ENCODE peak calls at places on chromosomes 4 and X, in ten cellular contexts. One of them, this sample, is unnamed.

GRCh38 chr4:113971706-113972360 is 7.6 kb downstream of the ARSJ start:
- DNase-seq in AG20443: peak
- DNase-seq in HT-29: peak
- DNase-seq in WTC11: no peak
- DNase-seq in MG63: no peak
- DNase-seq in HL-60: no peak
- DNase-seq in thoracic aorta: no peak
- DNase-seq in anterior cingulate cortex: no peak
- DNase-seq in SW 1271: no peak
- DNase-seq in ACHN: no peak
- DNase-seq in this sample: no peak

GRCh38 chr4:77931452-77932135 is 69.0 kb downstream of the MRPL1 start:
- DNase-seq in AG20443: no peak
- DNase-seq in HT-29: no peak
- DNase-seq in WTC11: no peak
- DNase-seq in MG63: peak
- DNase-seq in HL-60: no peak
- DNase-seq in thoracic aorta: no peak
- DNase-seq in anterior cingulate cortex: no peak
- DNase-seq in SW 1271: no peak
- DNase-seq in ACHN: no peak
- DNase-seq in this sample: no peak

GRCh38 chrX:18701621-18702361 is 5.7 kb upstream of the PPEF1 start:
- DNase-seq in AG20443: no peak
- DNase-seq in HT-29: peak
- DNase-seq in WTC11: no peak
- DNase-seq in MG63: no peak
- DNase-seq in HL-60: no peak
- DNase-seq in thoracic aorta: no peak
- DNase-seq in anterior cingulate cortex: no peak
- DNase-seq in SW 1271: no peak
- DNase-seq in ACHN: no peak
- DNase-seq in this sample: no peak

GRCh38 chrX:9510366-9510765 is 45.5 kb downstream of the TBL1X start:
- DNase-seq in AG20443: no peak
- DNase-seq in HT-29: no peak
- DNase-seq in WTC11: no peak
- DNase-seq in MG63: peak
- DNase-seq in HL-60: no peak
- DNase-seq in thoracic aorta: no peak
- DNase-seq in anterior cingulate cortex: no peak
- DNase-seq in SW 1271: no peak
- DNase-seq in ACHN: no peak
- DNase-seq in this sample: no peak

GRCh38 chr4:76208005-76208765 is 5.4 kb downstream of the SCARB2 start:
- DNase-seq in AG20443: peak
- DNase-seq in HT-29: peak
- DNase-seq in WTC11: no peak
- DNase-seq in MG63: peak
- DNase-seq in HL-60: no peak
- DNase-seq in thoracic aorta: peak
- DNase-seq in anterior cingulate cortex: peak
- DNase-seq in SW 1271: peak
- DNase-seq in ACHN: no peak
- DNase-seq in this sample: peak

GRCh38 chr4:148795156-148795864 is 353.1 kb upstream of the NR3C2 start:
- DNase-seq in AG20443: no peak
- DNase-seq in HT-29: no peak
- DNase-seq in WTC11: peak
- DNase-seq in MG63: peak
- DNase-seq in HL-60: no peak
- DNase-seq in thoracic aorta: no peak
- DNase-seq in anterior cingulate cortex: no peak
- DNase-seq in SW 1271: no peak
- DNase-seq in ACHN: peak
- DNase-seq in this sample: no peak

GRCh38 chr4:121360496-121360895 is 20.3 kb downstream of the QRFPR start:
- DNase-seq in AG20443: no peak
- DNase-seq in HT-29: no peak
- DNase-seq in WTC11: no peak
- DNase-seq in MG63: no peak
- DNase-seq in HL-60: no peak
- DNase-seq in thoracic aorta: no peak
- DNase-seq in anterior cingulate cortex: no peak
- DNase-seq in SW 1271: no peak
- DNase-seq in ACHN: peak
- DNase-seq in this sample: no peak

GRCh38 chrX:72052415-72053090 is 79.2 kb downstream of the RTL5 start:
- DNase-seq in AG20443: peak
- DNase-seq in HT-29: no peak
- DNase-seq in WTC11: no peak
- DNase-seq in MG63: no peak
- DNase-seq in HL-60: no peak
- DNase-seq in thoracic aorta: no peak
- DNase-seq in anterior cingulate cortex: no peak
- DNase-seq in SW 1271: no peak
- DNase-seq in ACHN: no peak
- DNase-seq in this sample: no peak

GRCh38 chr4:2296621-2297601 is 35.0 kb upstream of the MXD4 start:
- DNase-seq in AG20443: no peak
- DNase-seq in HT-29: no peak
- DNase-seq in WTC11: no peak
- DNase-seq in MG63: no peak
- DNase-seq in HL-60: no peak
- DNase-seq in thoracic aorta: no peak
- DNase-seq in anterior cingulate cortex: no peak
- DNase-seq in SW 1271: no peak
- DNase-seq in ACHN: no peak
- DNase-seq in this sample: no peak

GRCh38 chr4:170134821-170135220 is 45.1 kb upstream of the AADAT start:
- DNase-seq in AG20443: no peak
- DNase-seq in HT-29: no peak
- DNase-seq in WTC11: no peak
- DNase-seq in MG63: no peak
- DNase-seq in HL-60: no peak
- DNase-seq in thoracic aorta: no peak
- DNase-seq in anterior cingulate cortex: no peak
- DNase-seq in SW 1271: no peak
- DNase-seq in ACHN: no peak
- DNase-seq in this sample: no peak

GRCh38 chr4:55186700-55187099 is 61.3 kb upstream of the KDR start:
- DNase-seq in AG20443: no peak
- DNase-seq in HT-29: no peak
- DNase-seq in WTC11: no peak
- DNase-seq in MG63: no peak
- DNase-seq in HL-60: no peak
- DNase-seq in thoracic aorta: no peak
- DNase-seq in anterior cingulate cortex: no peak
- DNase-seq in SW 1271: no peak
- DNase-seq in ACHN: no peak
- DNase-seq in this sample: no peak

GRCh38 chrX:129706395-129707072 is 32.2 kb upstream of the XPNPEP2 start:
- DNase-seq in AG20443: no peak
- DNase-seq in HT-29: peak
- DNase-seq in WTC11: no peak
- DNase-seq in MG63: peak
- DNase-seq in HL-60: no peak
- DNase-seq in thoracic aorta: no peak
- DNase-seq in anterior cingulate cortex: peak
- DNase-seq in SW 1271: no peak
- DNase-seq in ACHN: no peak
- DNase-seq in this sample: peak

GRCh38 chr4:110270492-110271197 is 72.2 kb upstream of the ELOVL6 start:
- DNase-seq in AG20443: peak
- DNase-seq in HT-29: no peak
- DNase-seq in WTC11: no peak
- DNase-seq in MG63: peak
- DNase-seq in HL-60: no peak
- DNase-seq in thoracic aorta: no peak
- DNase-seq in anterior cingulate cortex: no peak
- DNase-seq in SW 1271: no peak
- DNase-seq in ACHN: no peak
- DNase-seq in this sample: no peak

GRCh38 chr4:10186228-10187214 is 69.9 kb upstream of the WDR1 start:
- DNase-seq in AG20443: peak
- DNase-seq in HT-29: peak
- DNase-seq in WTC11: no peak
- DNase-seq in MG63: no peak
- DNase-seq in HL-60: no peak
- DNase-seq in thoracic aorta: no peak
- DNase-seq in anterior cingulate cortex: no peak
- DNase-seq in SW 1271: no peak
- DNase-seq in ACHN: no peak
- DNase-seq in this sample: no peak

GRCh38 chr4:33073811-33074210 is 2353.6 kb downstream of the PCDH7 start:
- DNase-seq in AG20443: peak
- DNase-seq in HT-29: no peak
- DNase-seq in WTC11: no peak
- DNase-seq in MG63: no peak
- DNase-seq in HL-60: no peak
- DNase-seq in thoracic aorta: no peak
- DNase-seq in anterior cingulate cortex: no peak
- DNase-seq in SW 1271: no peak
- DNase-seq in ACHN: peak
- DNase-seq in this sample: no peak

This sample was measured in amygdala.